ENCODE peak calls at places on chromosome 18, in nine cellular contexts. One of them, this sample, is unnamed.

GRCh38 chr18:79784071-79784913 is 13.4 kb upstream of the KCNG2 start:
- DNase-seq in Panc1: no peak
- DNase-seq in SK-N-SH: no peak
- DNase-seq in GM12878: no peak
- DNase-seq in A549: no peak
- DNase-seq in HL-60: no peak
- DNase-seq in HepG2: no peak
- DNase-seq in HCT116: no peak
- DNase-seq in GM23338: no peak
- DNase-seq in this sample: no peak

GRCh38 chr18:58161659-58162058 is 117.6 kb downstream of the NEDD4L start:
- DNase-seq in A549: peak; percentile 44
- DNase-seq in HCT116: peak; percentile 57
- DNase-seq in HepG2: no peak
- DNase-seq in GM12878: no peak
- DNase-seq in GM23338: peak; percentile 86
- DNase-seq in SK-N-SH: peak; percentile 37
- DNase-seq in HL-60: no peak
- DNase-seq in Panc1: no peak
- DNase-seq in this sample: peak; percentile 65

GRCh38 chr18:33577688-33578370 is at the start of gene ASXL3:
- DNase-seq in Panc1: no peak
- DNase-seq in SK-N-SH: peak; percentile 91
- DNase-seq in HCT116: no peak
- DNase-seq in A549: no peak
- DNase-seq in HepG2: no peak
- DNase-seq in GM23338: peak; percentile 67
- DNase-seq in GM12878: no peak
- DNase-seq in HL-60: no peak
- DNase-seq in this sample: no peak

GRCh38 chr18:37565138-37565984 is at the start of gene CELF4:
- DNase-seq in Panc1: no peak
- DNase-seq in GM12878: no peak
- DNase-seq in HepG2: no peak
- DNase-seq in SK-N-SH: peak; percentile 77
- DNase-seq in HCT116: no peak
- DNase-seq in A549: peak; percentile 3
- DNase-seq in HL-60: no peak
- DNase-seq in GM23338: peak; percentile 28
- DNase-seq in this sample: no peak

GRCh38 chr18:63511285-63511684 is 30.9 kb upstream of the SERPINB12 start:
- DNase-seq in A549: peak; percentile 68
- DNase-seq in HepG2: peak; percentile 37
- DNase-seq in HL-60: no peak
- DNase-seq in GM12878: no peak
- DNase-seq in HCT116: peak; percentile 82
- DNase-seq in SK-N-SH: peak; percentile 23
- DNase-seq in Panc1: peak; percentile 15
- DNase-seq in GM23338: peak; percentile 94
- DNase-seq in this sample: no peak

GRCh38 chr18:73923866-73924265 is 223.8 kb downstream of the FBXO15 start:
- DNase-seq in Panc1: no peak
- DNase-seq in SK-N-SH: no peak
- DNase-seq in HL-60: no peak
- DNase-seq in GM12878: no peak
- DNase-seq in GM23338: no peak
- DNase-seq in HepG2: no peak
- DNase-seq in HCT116: no peak
- DNase-seq in A549: no peak
- DNase-seq in this sample: no peak

GRCh38 chr18:5729983-5730699 is 165.2 kb downstream of the TMEM200C start:
- DNase-seq in A549: no peak
- DNase-seq in GM23338: no peak
- DNase-seq in HCT116: no peak
- DNase-seq in GM12878: no peak
- DNase-seq in HepG2: no peak
- DNase-seq in HL-60: no peak
- DNase-seq in Panc1: no peak
- DNase-seq in SK-N-SH: no peak
- DNase-seq in this sample: no peak

GRCh38 chr18:45066868-45067267 is 386.2 kb downstream of the SETBP1 start:
- DNase-seq in SK-N-SH: no peak
- DNase-seq in A549: no peak
- DNase-seq in Panc1: no peak
- DNase-seq in HL-60: peak; percentile 28
- DNase-seq in HCT116: no peak
- DNase-seq in HepG2: no peak
- DNase-seq in GM12878: peak; percentile 2
- DNase-seq in GM23338: no peak
- DNase-seq in this sample: peak; percentile 18

GRCh38 chr18:11872479-11873136 is 21.4 kb downstream of the CHMP1B start:
- DNase-seq in A549: peak; percentile 67
- DNase-seq in GM23338: peak; percentile 47
- DNase-seq in Panc1: no peak
- DNase-seq in HepG2: peak; percentile 71
- DNase-seq in GM12878: no peak
- DNase-seq in HCT116: peak; percentile 36
- DNase-seq in HL-60: no peak
- DNase-seq in SK-N-SH: no peak
- DNase-seq in this sample: peak; percentile 72

GRCh38 chr18:34661464-34662087 is 48.5 kb upstream of the DTNA start:
- DNase-seq in HL-60: no peak
- DNase-seq in SK-N-SH: peak; percentile 55
- DNase-seq in Panc1: peak; percentile 41
- DNase-seq in A549: peak; percentile 29
- DNase-seq in GM23338: peak; percentile 87
- DNase-seq in HepG2: peak; percentile 48
- DNase-seq in GM12878: no peak
- DNase-seq in HCT116: peak; percentile 33
- DNase-seq in this sample: peak; percentile 51

GRCh38 chr18:44093253-44093652 is 587.4 kb upstream of the SETBP1 start:
- DNase-seq in A549: no peak
- DNase-seq in Panc1: no peak
- DNase-seq in HL-60: no peak
- DNase-seq in GM12878: no peak
- DNase-seq in HepG2: no peak
- DNase-seq in SK-N-SH: no peak
- DNase-seq in HCT116: no peak
- DNase-seq in GM23338: no peak
- DNase-seq in this sample: no peak

GRCh38 chr18:54330768-54331548 is 26.7 kb downstream of the STARD6 start:
- DNase-seq in HepG2: no peak
- DNase-seq in HL-60: no peak
- DNase-seq in HCT116: no peak
- DNase-seq in Panc1: no peak
- DNase-seq in GM23338: no peak
- DNase-seq in A549: no peak
- DNase-seq in SK-N-SH: no peak
- DNase-seq in GM12878: no peak
- DNase-seq in this sample: no peak

GRCh38 chr18:36629836-36630235 is 199.0 kb downstream of the TPGS2 start:
- DNase-seq in SK-N-SH: no peak
- DNase-seq in HL-60: no peak
- DNase-seq in HCT116: no peak
- DNase-seq in GM12878: no peak
- DNase-seq in Panc1: no peak
- DNase-seq in A549: no peak
- DNase-seq in HepG2: no peak
- DNase-seq in GM23338: no peak
- DNase-seq in this sample: no peak

GRCh38 chr18:3411327-3411726 is 38.6 kb upstream of the TGIF1 start:
- DNase-seq in Panc1: no peak
- DNase-seq in SK-N-SH: no peak
- DNase-seq in GM23338: no peak
- DNase-seq in GM12878: no peak
- DNase-seq in HL-60: no peak
- DNase-seq in HCT116: no peak
- DNase-seq in A549: peak; percentile 74
- DNase-seq in HepG2: no peak
- DNase-seq in this sample: no peak

GRCh38 chr18:61605376-61606067 is 272.3 kb downstream of the CDH20 start:
- DNase-seq in HCT116: no peak
- DNase-seq in SK-N-SH: no peak
- DNase-seq in Panc1: no peak
- DNase-seq in GM23338: no peak
- DNase-seq in A549: no peak
- DNase-seq in HepG2: no peak
- DNase-seq in HL-60: no peak
- DNase-seq in GM12878: no peak
- DNase-seq in this sample: no peak

GRCh38 chr18:61606068-61606660 is 272.9 kb downstream of the CDH20 start:
- DNase-seq in Panc1: no peak
- DNase-seq in HCT116: no peak
- DNase-seq in GM12878: no peak
- DNase-seq in SK-N-SH: no peak
- DNase-seq in A549: peak; percentile 8
- DNase-seq in GM23338: peak; percentile 74
- DNase-seq in HepG2: no peak
- DNase-seq in HL-60: no peak
- DNase-seq in this sample: no peak

GRCh38 chr18:61608306-61608705 is 275.1 kb downstream of the CDH20 start:
- DNase-seq in HCT116: no peak
- DNase-seq in HepG2: no peak
- DNase-seq in SK-N-SH: no peak
- DNase-seq in HL-60: no peak
- DNase-seq in Panc1: no peak
- DNase-seq in GM23338: no peak
- DNase-seq in GM12878: no peak
- DNase-seq in A549: no peak
- DNase-seq in this sample: no peak

GRCh38 chr18:61609131-61609530 is 275.9 kb downstream of the CDH20 start:
- DNase-seq in HL-60: no peak
- DNase-seq in SK-N-SH: no peak
- DNase-seq in HepG2: no peak
- DNase-seq in GM12878: no peak
- DNase-seq in HCT116: no peak
- DNase-seq in Panc1: no peak
- DNase-seq in A549: no peak
- DNase-seq in GM23338: no peak
- DNase-seq in this sample: no peak

DNA sequence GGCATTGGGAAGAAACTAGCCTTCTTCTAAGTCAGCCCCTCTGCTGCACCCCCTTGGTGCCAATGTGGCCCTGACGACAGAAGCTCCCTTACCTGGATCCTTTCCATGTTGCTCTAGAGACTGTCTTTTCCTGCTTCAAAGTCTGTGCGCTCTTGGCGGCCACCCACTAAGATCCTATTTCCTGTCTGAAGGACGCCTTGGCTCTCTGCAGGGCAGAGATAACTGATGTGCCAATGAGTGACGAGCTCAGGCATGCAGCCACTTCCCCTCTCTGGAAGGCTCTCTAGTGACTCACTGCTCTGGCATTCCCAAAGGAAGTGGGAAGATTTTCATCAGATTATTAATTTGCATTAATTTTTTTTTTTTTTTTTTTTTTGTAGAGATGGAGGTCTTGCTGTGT is 273.5 kb downstream of the CDH20 start:
- DNase-seq in HCT116: peak; percentile 81
- DNase-seq in GM23338: peak; percentile 82
- DNase-seq in HL-60: no peak
- DNase-seq in Panc1: peak; percentile 48
- DNase-seq in HepG2: no peak
- DNase-seq in SK-N-SH: no peak
- DNase-seq in GM12878: no peak
- DNase-seq in A549: peak; percentile 74
- DNase-seq in this sample: peak; percentile 24
- TF ChIP-seq REST in HCT116: no peak
- TF ChIP-seq REST in GM23338: no peak
- TF ChIP-seq REST in HL-60: no peak
- TF ChIP-seq REST in Panc1: no peak
- TF ChIP-seq REST in HepG2: no peak
- TF ChIP-seq REST in SK-N-SH: peak; percentile 17
- TF ChIP-seq REST in GM12878: no peak
- TF ChIP-seq REST in A549: no peak
- TF ChIP-seq REST in this sample: no peak

GRCh38 chr18:8982416-8983183 is 119.9 kb upstream of the NDUFV2 start:
- DNase-seq in HepG2: peak; percentile 60
- DNase-seq in HCT116: peak; percentile 63
- DNase-seq in Panc1: peak; percentile 51
- DNase-seq in GM12878: no peak
- DNase-seq in HL-60: no peak
- DNase-seq in SK-N-SH: peak; percentile 61
- DNase-seq in GM23338: peak; percentile 71
- DNase-seq in A549: peak; percentile 83
- DNase-seq in this sample: peak; percentile 40
- TF ChIP-seq REST in HepG2: no peak
- TF ChIP-seq REST in HCT116: no peak
- TF ChIP-seq REST in Panc1: no peak
- TF ChIP-seq REST in GM12878: no peak
- TF ChIP-seq REST in HL-60: no peak
- TF ChIP-seq REST in SK-N-SH: no peak
- TF ChIP-seq REST in GM23338: no peak
- TF ChIP-seq REST in A549: no peak
- TF ChIP-seq REST in this sample: no peak

DNA sequence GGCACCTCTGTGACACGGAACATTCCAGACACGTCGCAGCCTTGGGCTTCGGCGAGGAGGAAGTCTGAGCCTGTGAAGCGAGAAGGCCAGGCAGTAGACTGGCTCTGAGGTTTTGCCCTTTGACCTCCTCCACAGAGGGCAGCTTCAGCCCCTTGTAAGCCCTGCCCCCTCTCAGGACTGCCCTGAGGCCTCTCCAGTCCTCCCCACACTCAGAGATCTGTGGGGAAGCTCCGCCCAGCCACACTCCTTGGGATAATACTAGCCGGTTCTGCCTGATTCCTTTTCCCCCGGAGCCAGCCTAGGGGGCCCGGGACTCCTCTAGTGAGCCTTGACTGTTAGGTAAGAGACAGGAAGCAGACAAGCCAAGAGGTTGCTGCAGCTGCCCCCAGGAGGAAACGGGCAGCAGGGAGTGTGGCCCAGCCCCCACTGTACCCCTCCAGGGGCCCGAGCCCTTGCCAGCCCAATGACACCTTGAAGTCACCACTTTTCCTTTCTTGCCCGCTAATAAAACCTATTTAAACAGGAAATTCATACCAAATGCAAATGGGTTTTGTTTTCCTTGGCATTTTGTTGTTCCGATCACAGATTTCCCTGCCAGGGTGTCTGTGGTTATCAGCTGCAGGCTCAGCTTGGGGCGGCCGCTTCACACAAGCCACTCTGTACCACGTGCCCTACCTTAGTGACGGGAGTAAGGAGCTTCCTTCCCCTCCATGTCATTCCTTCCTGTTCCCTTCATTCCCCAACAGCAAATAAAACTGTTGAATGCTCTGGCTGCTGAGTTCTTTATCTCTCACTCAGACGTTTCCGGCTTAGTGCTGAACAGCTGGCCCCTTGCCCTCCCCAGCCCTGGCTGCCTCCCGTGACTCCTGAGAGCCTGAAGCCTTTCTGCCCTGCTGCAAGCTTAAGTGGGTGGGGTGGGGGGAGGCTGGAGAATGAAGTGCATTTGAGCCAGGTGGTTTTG is 124.7 kb downstream of the CABLES1 start:
- DNase-seq in Panc1: no peak
- DNase-seq in SK-N-SH: peak; percentile 80
- DNase-seq in GM12878: no peak
- DNase-seq in HL-60: peak; percentile 66
- DNase-seq in GM23338: peak; percentile 80
- DNase-seq in HepG2: peak; percentile 56
- DNase-seq in A549: no peak
- DNase-seq in HCT116: no peak
- DNase-seq in this sample: peak; percentile 78
- TF ChIP-seq REST in Panc1: peak; percentile 30
- TF ChIP-seq REST in SK-N-SH: no peak
- TF ChIP-seq REST in GM12878: no peak
- TF ChIP-seq REST in HL-60: peak; percentile 23
- TF ChIP-seq REST in GM23338: no peak
- TF ChIP-seq REST in HepG2: no peak
- TF ChIP-seq REST in A549: no peak
- TF ChIP-seq REST in HCT116: no peak
- TF ChIP-seq REST in this sample: no peak

GRCh38 chr18:75783816-75784215 is 356.3 kb upstream of the SMIM21 start:
- DNase-seq in HCT116: no peak
- DNase-seq in GM12878: no peak
- DNase-seq in SK-N-SH: no peak
- DNase-seq in A549: no peak
- DNase-seq in HepG2: no peak
- DNase-seq in HL-60: no peak
- DNase-seq in GM23338: no peak
- DNase-seq in Panc1: no peak
- DNase-seq in this sample: no peak
- TF ChIP-seq REST in HCT116: no peak
- TF ChIP-seq REST in GM12878: no peak
- TF ChIP-seq REST in SK-N-SH: no peak
- TF ChIP-seq REST in A549: no peak
- TF ChIP-seq REST in HepG2: no peak
- TF ChIP-seq REST in HL-60: no peak
- TF ChIP-seq REST in GM23338: no peak
- TF ChIP-seq REST in Panc1: no peak
- TF ChIP-seq REST in this sample: no peak

This sample was measured in K562.